ENCODE peak calls at places on chromosomes 3 and 15, in five cellular contexts. J is cardiac muscle cell, F is heart right ventricle, H is astrocyte, M is MCF 10A. V is an unnamed sample.
A peak's percentile ranks its signal among the peaks of the same experiment; 100 is the strongest.

GRCh38 chr15:43749690-43750345 is 3.6 kb downstream of the PDIA3 start:
- DNase-seq in H (peak; percentile 5), M (peak; percentile 4), J (peak; percentile 10), F (no peak), V (no peak)

GRCh38 chr3:22835041-22835440 is 368.1 kb upstream of the UBE2E2 start:
- DNase-seq in F (no peak), J (no peak), M (peak; percentile 23), H (no peak), V (no peak)

GRCh38 chr3:81864273-81864672 is 102.8 kb upstream of the GBE1 start:
- DNase-seq in F (no peak), J (peak; percentile 54), H (no peak), M (no peak), V (no peak)

GRCh38 chr3:61985020-61985419 is 388.3 kb downstream of the FEZF2 start:
- DNase-seq in J (peak; percentile 65), H (peak; percentile 61), M (peak; percentile 78), F (no peak), V (peak; percentile 80)

GRCh38 chr3:31184257-31185003 is 290.0 kb upstream of the GADL1 start:
- DNase-seq in M (no peak), J (no peak), F (no peak), H (peak; percentile 47), V (no peak)

GRCh38 chr3:37968784-37969600 is 21.6 kb upstream of the VILL start:
- DNase-seq in J (no peak), M (no peak), F (no peak), H (no peak), V (no peak)

GRCh38 chr15:84863480-84864428 is 20.7 kb upstream of the SLC28A1 start:
- DNase-seq in M (no peak), F (no peak), J (peak; percentile 62), H (peak; percentile 6), V (peak; percentile 30)

GRCh38 chr3:45362161-45362560 is 26.2 kb upstream of the LARS2 start:
- DNase-seq in M (no peak), F (no peak), J (no peak), H (no peak), V (no peak)

GRCh38 chr3:62665627-62666433 is 209.4 kb downstream of the CADPS start:
- DNase-seq in M (peak; percentile 85), F (peak; percentile 64), J (peak; percentile 63), H (peak; percentile 32), V (peak; percentile 61)

GRCh38 chr3:194440756-194441155 is 41.7 kb upstream of the GP5 start:
- DNase-seq in M (no peak), H (no peak), F (no peak), J (no peak), V (no peak)

GRCh38 chr15:56052389-56053045 is 59.1 kb upstream of the NEDD4 start:
- DNase-seq in F (no peak), H (peak; percentile 42), M (peak; percentile 58), J (peak; percentile 72), V (peak; percentile 57)

GRCh38 chr15:29442532-29442931 is 172.9 kb upstream of the NSMCE3 start:
- DNase-seq in M (no peak), H (no peak), F (no peak), J (no peak), V (no peak)

GRCh38 chr3:178421069-178421468 is 115.2 kb upstream of the KCNMB2 start:
- DNase-seq in F (no peak), H (no peak), M (no peak), J (no peak), V (no peak)

GRCh38 chr15:64681424-64682024 is 93.9 kb downstream of the RBPMS2 start:
- DNase-seq in F (peak; percentile 54), H (peak; percentile 35), J (peak; percentile 72), M (peak; percentile 68), V (peak; percentile 75)

GRCh38 chr3:15936347-15936746 is 138.6 kb upstream of the ANKRD28 start:
- DNase-seq in H (no peak), M (no peak), F (no peak), J (peak; percentile 16), V (no peak)

GRCh38 chr15:68227806-68228142 is 1.8 kb downstream of the CLN6 start:
- DNase-seq in H (no peak), J (no peak), M (no peak), F (no peak), V (no peak)

GRCh38 chr3:184354121-184354728 is 7.2 kb downstream of the CLCN2 start:
- DNase-seq in M (peak; percentile 45), F (no peak), H (no peak), J (peak; percentile 50), V (no peak)

GRCh38 chr3:166190360-166190759 is 353.1 kb upstream of the BCHE start:
- DNase-seq in J (no peak), M (peak; percentile 20), F (no peak), H (peak; percentile 74), V (no peak)

GRCh38 chr3:44104668-44105321 is 136.9 kb upstream of the TOPAZ1 start:
- DNase-seq in F (no peak), J (peak; percentile 5), M (peak; percentile 92), H (peak; percentile 67), V (peak; percentile 67)

GRCh38 chr15:31758126-31758525 is 272.2 kb upstream of the CHRNA7 start:
- DNase-seq in M (peak; percentile 84), H (no peak), J (peak; percentile 44), F (peak; percentile 38), V (no peak)

GRCh38 chr15:80437492-80437891 is 33.3 kb downstream of the ARNT2 start:
- DNase-seq in F (no peak), H (no peak), M (peak; percentile 36), J (peak; percentile 43), V (no peak)

GRCh38 chr15:90903733-90904536 is 833 bp downstream of the MAN2A2 start:
- DNase-seq in M (no peak), J (no peak), H (no peak), F (no peak), V (no peak)

GRCh38 chr15:66765478-66766281 is 63.6 kb downstream of the SMAD6 start:
- DNase-seq in J (peak; percentile 46), M (peak; percentile 58), H (peak; percentile 65), F (peak; percentile 58), V (peak; percentile 68)

GRCh38 chr15:98983333-98983732 is 24.3 kb downstream of the PGPEP1L start:
- DNase-seq in J (peak; percentile 58), H (peak; percentile 86), F (peak; percentile 63), M (peak; percentile 91), V (peak; percentile 75)

GRCh38 chr15:50880651-50881114 is 27.8 kb upstream of the AP4E1 start:
- DNase-seq in H (peak; percentile 54), F (no peak), M (peak; percentile 70), J (peak; percentile 77), V (peak; percentile 23)

GRCh38 chr15:42150246-42150970 is 6.0 kb downstream of the PLA2G4F start:
- DNase-seq in J (no peak), M (no peak), H (no peak), F (no peak), V (no peak)

GRCh38 chr3:144119611-144120010 is 148.0 kb downstream of the DIPK2A start:
- DNase-seq in F (no peak), H (no peak), M (no peak), J (no peak), V (no peak)

GRCh38 chr15:41020311-41020710 is 67.0 kb downstream of the CHAC1 start:
- DNase-seq in M (no peak), F (no peak), J (no peak), H (no peak), V (no peak)

GRCh38 chr15:66886686-66887273 is 178.6 kb upstream of the SMAD3 start:
- DNase-seq in F (no peak), H (no peak), J (no peak), M (no peak), V (no peak)

GRCh38 chr3:136949708-136950107 is 8.1 kb upstream of the IL20RB start:
- DNase-seq in F (no peak), M (no peak), H (no peak), J (peak; percentile 50), V (no peak)
- TF ChIP-seq CTCF in F (no peak), M (peak; percentile 12), H (no peak), J (no peak), V (peak; percentile 73)

GRCh38 chr3:49802719-49803463 is at the start of gene INKA1:
- DNase-seq in F (peak; percentile 94), M (peak; percentile 87), H (peak; percentile 47), J (peak; percentile 87), V (peak; percentile 73)

GRCh38 chr3:49801160-49801559 is 1.5 kb upstream of the CDHR4 start:
- DNase-seq in H (no peak), F (no peak), M (no peak), J (no peak), V (no peak)

GRCh38 chr3:49804141-49805041 is 1.3 kb downstream of the INKA1 start:
- DNase-seq in H (no peak), F (peak; percentile 23), M (no peak), J (no peak), V (no peak)

GRCh38 chr3:49805367-49805782 is 2.3 kb downstream of the INKA1 start:
- DNase-seq in F (peak; percentile 95), M (no peak), J (peak; percentile 98), H (no peak), V (no peak)

DNA sequence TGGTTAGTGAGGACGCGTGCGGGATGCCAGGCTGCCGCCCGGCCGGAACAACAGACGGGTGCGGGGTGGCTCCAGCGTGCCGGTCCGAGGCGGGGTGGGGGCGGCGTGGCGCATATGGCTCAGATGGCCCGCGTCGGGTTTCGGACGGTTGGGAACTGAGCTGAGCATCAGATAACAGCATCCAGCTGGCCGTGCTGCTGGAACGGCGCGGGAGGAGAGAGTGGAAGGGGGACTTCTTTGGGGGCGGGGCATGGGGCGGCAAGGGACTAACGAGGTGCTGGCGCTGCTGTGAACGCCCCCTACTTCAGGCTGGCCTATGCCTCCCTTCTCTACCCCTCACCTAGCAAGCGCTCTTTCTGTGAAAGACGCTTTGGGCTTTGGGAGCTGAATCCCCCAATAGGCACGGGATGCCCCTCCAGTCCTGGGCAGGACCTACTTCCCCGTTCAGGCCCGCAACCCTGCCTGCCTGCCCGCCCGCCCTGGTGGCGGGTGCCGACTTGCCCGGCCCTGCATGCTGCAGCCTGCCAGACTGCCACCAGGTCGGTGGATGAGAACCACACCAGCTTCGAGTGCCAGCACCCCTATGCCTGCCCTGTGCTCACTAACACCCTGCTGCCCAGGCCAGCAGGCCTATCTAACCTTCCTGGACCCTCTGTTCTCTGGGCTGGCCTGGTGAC is 541 bp downstream of the INKA1 start:
- DNase-seq in F (peak; percentile 62), J (peak; percentile 61), M (peak; percentile 74), H (peak; percentile 12), V (peak; percentile 30)
- TF ChIP-seq CTCF in F (no peak), J (no peak), M (no peak), H (no peak), V (peak; percentile 25)

DNA sequence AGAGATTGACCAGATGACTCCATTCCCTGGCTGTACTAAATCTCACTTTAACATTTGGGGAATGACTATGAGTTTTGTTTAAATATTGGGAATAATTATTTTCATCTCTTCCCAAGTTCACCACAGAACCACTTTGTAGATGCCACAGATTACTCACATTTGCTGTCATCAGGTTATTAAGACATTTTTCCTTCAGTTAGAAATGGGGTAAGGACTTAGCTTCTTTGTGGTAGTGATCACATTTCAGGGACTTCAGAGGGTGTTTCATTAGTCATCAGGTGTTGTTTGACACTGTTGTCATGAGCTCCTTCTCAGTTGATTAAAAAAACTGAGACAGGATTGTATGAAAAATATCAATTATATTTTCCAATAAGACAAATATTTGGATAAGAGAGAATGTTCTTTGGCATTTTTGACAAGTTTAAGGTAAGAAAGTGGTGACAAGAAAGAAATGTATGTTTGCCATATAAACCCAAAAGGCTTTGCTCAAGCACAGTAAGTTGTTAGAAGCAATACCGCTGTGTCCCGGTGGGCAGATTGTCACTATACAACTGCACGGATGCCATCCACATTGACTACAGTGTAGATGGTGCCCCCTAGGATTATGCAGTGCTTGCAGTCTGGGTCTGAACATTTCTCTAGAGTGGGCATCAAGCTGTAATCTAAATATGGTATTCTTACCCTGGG is 22.3 kb downstream of the FBXL2 start:
- DNase-seq in F (no peak), M (peak; percentile 32), H (peak; percentile 90), J (peak; percentile 34), V (peak; percentile 81)
- TF ChIP-seq CTCF in F (no peak), M (no peak), H (no peak), J (no peak), V (peak; percentile 44)

GRCh38 chr15:47711654-47712053 is 5.7 kb upstream of the SEMA6D start:
- DNase-seq in J (peak; percentile 37), M (peak; percentile 51), F (no peak), H (no peak), V (no peak)
- TF ChIP-seq CTCF in J (peak; percentile 62), M (peak; percentile 57), F (peak; percentile 60), H (peak; percentile 56), V (peak; percentile 81)

V was measured in HFFc6.